ENCODE peak calls at places on chromosomes 6 and 20, in nine cellular contexts. I, J, F, O, Z, V, X, E and P are unnamed samples.

GRCh38 chr6:37622639-37623038 is 75.0 kb downstream of the MDGA1 start:
- DNase-seq in I (no peak), J (peak; percentile 26), F (peak; percentile 43), O (no peak), Z (peak; percentile 37), V (no peak), X (no peak), E (no peak), P (no peak)

GRCh38 chr20:2246081-2246491 is 49.7 kb upstream of the TGM3 start:
- DNase-seq in I (no peak), J (no peak), F (no peak), O (no peak), Z (no peak), V (no peak), X (no peak), E (no peak), P (no peak)

GRCh38 chr6:215335-216034 is 76.8 kb upstream of the DUSP22 start:
- DNase-seq in I (no peak), J (peak; percentile 71), F (peak; percentile 78), O (no peak), Z (peak; percentile 60), V (no peak), X (no peak), E (no peak), P (no peak)

GRCh38 chr6:52108128-52108527 is 20.7 kb upstream of the PKHD1 start:
- DNase-seq in I (no peak), J (no peak), F (no peak), O (no peak), Z (no peak), V (no peak), X (no peak), E (no peak), P (no peak)

GRCh38 chr6:157944983-157945931 is 36.4 kb upstream of the SYNJ2 start:
- DNase-seq in I (no peak), J (no peak), F (peak; percentile 72), O (no peak), Z (peak; percentile 43), V (no peak), X (no peak), E (no peak), P (no peak)

GRCh38 chr20:42277203-42277602 is 659.0 kb upstream of the CHD6 start:
- DNase-seq in I (no peak), J (no peak), F (no peak), O (no peak), Z (no peak), V (no peak), X (no peak), E (peak; percentile 76), P (no peak)

GRCh38 chr6:154583546-154584188 is 73.2 kb upstream of the CNKSR3 start:
- DNase-seq in I (no peak), J (no peak), F (no peak), O (no peak), Z (no peak), V (no peak), X (no peak), E (no peak), P (no peak)

GRCh38 chr20:38418509-38419204 is 16.5 kb downstream of the SNHG17 start:
- DNase-seq in I (peak; percentile 67), J (no peak), F (no peak), O (no peak), Z (no peak), V (no peak), X (no peak), E (no peak), P (no peak)

GRCh38 chr20:40945754-40946451 is 82.7 kb upstream of the TOP1 start:
- DNase-seq in I (peak; percentile 75), J (peak; percentile 69), F (no peak), O (no peak), Z (no peak), V (peak; percentile 59), X (no peak), E (peak; percentile 23), P (peak; percentile 40)

GRCh38 chr6:73258721-73259120 is 4.3 kb downstream of the KHDC1 start:
- DNase-seq in I (no peak), J (peak; percentile 19), F (no peak), O (no peak), Z (no peak), V (peak; percentile 4), X (no peak), E (no peak), P (no peak)

GRCh38 chr6:52409499-52409898 is 10.6 kb upstream of the EFHC1 start:
- DNase-seq in I (no peak), J (no peak), F (no peak), O (no peak), Z (no peak), V (no peak), X (no peak), E (no peak), P (no peak)

GRCh38 chr20:37919389-37920040 is 16.6 kb downstream of the VSTM2L start:
- DNase-seq in I (no peak), J (no peak), F (no peak), O (no peak), Z (no peak), V (no peak), X (no peak), E (peak; percentile 7), P (no peak)

GRCh38 chr6:30810813-30811329 is 66.5 kb upstream of the IER3 start:
- DNase-seq in I (no peak), J (no peak), F (peak; percentile 87), O (peak; percentile 38), Z (peak; percentile 73), V (no peak), X (no peak), E (no peak), P (no peak)

GRCh38 chr6:158153576-158153975 is 14.5 kb downstream of the SERAC1 start:
- DNase-seq in I (no peak), J (no peak), F (no peak), O (no peak), Z (no peak), V (no peak), X (no peak), E (no peak), P (no peak)